ENCODE peak calls at places on chromosomes 13 and 19, in nine cellular contexts. J is prostate gland; H is immature natural killer cell; N is iPS-NIHi11; F is fibroblast of pulmonary artery; K is aorta; U is central memory CD4-positive, alpha-beta T cell; A is HTR-8/SVneo; Z is stimulated activated CD8-positive, alpha-beta memory T cell treated with anti-CD3 and anti-CD28 coated beads, Interleukin-4, amount 100 ng/mL, for 48 hours. T is an unnamed sample.

GRCh38 chr19:53157601-53158000 is 1.3 kb downstream of the ZNF347 start:
- DNase-seq in J (peak), H (no peak), N (no peak), F (peak), K (no peak), U (no peak), A (no peak), Z (no peak), T (no peak)

GRCh38 chr19:16946951-16947940 is 58.4 kb downstream of the F2RL3 start:
- DNase-seq in J (no peak), H (no peak), N (no peak), F (no peak), K (no peak), U (no peak), A (no peak), Z (no peak), T (no peak)

GRCh38 chr19:11137542-11138384 is 17.8 kb downstream of the SPC24 start:
- DNase-seq in J (peak), H (peak), N (peak), F (peak), K (peak), U (peak), A (peak), Z (peak), T (peak)

GRCh38 chr13:91308299-91308698 is 39.2 kb upstream of the MIR17HG start:
- DNase-seq in J (no peak), H (no peak), N (peak), F (no peak), K (no peak), U (no peak), A (no peak), Z (no peak), T (no peak)

GRCh38 chr13:110448230-110448629 is 113.3 kb downstream of the RAB20 start:
- DNase-seq in J (no peak), H (no peak), N (no peak), F (peak), K (no peak), U (no peak), A (peak), Z (no peak), T (no peak)

GRCh38 chr13:62280590-62280989 is 864.9 kb upstream of the PCDH20 start:
- DNase-seq in J (no peak), H (no peak), N (no peak), F (no peak), K (no peak), U (no peak), A (no peak), Z (no peak), T (no peak)

GRCh38 chr19:51166846-51167490 is 24.9 kb downstream of the SIGLEC7 start:
- DNase-seq in J (no peak), H (peak), N (no peak), F (no peak), K (peak), U (no peak), A (no peak), Z (peak), T (peak)

GRCh38 chr19:12779162-12779993 is 4.0 kb upstream of the HOOK2 start:
- DNase-seq in J (no peak), H (no peak), N (no peak), F (peak), K (peak), U (no peak), A (no peak), Z (peak), T (peak)

GRCh38 chr19:15548648-15549047 is 40.3 kb downstream of the CYP4F22 start:
- DNase-seq in J (no peak), H (no peak), N (no peak), F (no peak), K (no peak), U (no peak), A (no peak), Z (no peak), T (no peak)

GRCh38 chr19:44113784-44114390 is 688 bp downstream of the ZNF225 start:
- DNase-seq in J (peak), H (no peak), N (peak), F (no peak), K (peak), U (no peak), A (peak), Z (no peak), T (peak)

GRCh38 chr19:55358943-55359908 is 3.8 kb downstream of the GARIN5B start:
- DNase-seq in J (no peak), H (no peak), N (no peak), F (no peak), K (no peak), U (no peak), A (no peak), Z (no peak), T (no peak)

GRCh38 chr13:29548722-29549446 is 46.6 kb downstream of the SLC7A1 start:
- DNase-seq in J (no peak), H (no peak), N (no peak), F (peak), K (no peak), U (no peak), A (no peak), Z (no peak), T (no peak)

GRCh38 chr13:47408546-47409319 is 511.9 kb upstream of the HTR2A start:
- DNase-seq in J (no peak), H (no peak), N (no peak), F (no peak), K (no peak), U (no peak), A (no peak), Z (no peak), T (no peak)

GRCh38 chr19:19525611-19526380 is 2.9 kb upstream of the YJEFN3 start:
- DNase-seq in J (no peak), H (no peak), N (no peak), F (no peak), K (no peak), U (no peak), A (no peak), Z (no peak), T (no peak)

GRCh38 chr13:47303626-47304025 is 406.8 kb upstream of the HTR2A start:
- DNase-seq in J (no peak), H (no peak), N (no peak), F (no peak), K (no peak), U (no peak), A (no peak), Z (no peak), T (no peak)

GRCh38 chr19:45767410-45767880 is 1.6 kb downstream of the SIX5 start:
- DNase-seq in J (peak), H (no peak), N (peak), F (peak), K (peak), U (no peak), A (peak), Z (no peak), T (no peak)

T was measured in activated CD8-positive, alpha-beta T cell treated with anti-CD3 and anti-CD28 coated beads for 36 hours.